ENCODE peak calls at places on chromosome 9, in nine cellular contexts. G, T, W, Y, E, Z, I, S and K are unnamed samples.

GRCh38 chr9:120692901-120693573 is 21.2 kb downstream of the MEGF9 start:
- DNase-seq in T (no peak), Y (peak), W (peak), Z (no peak), G (no peak), S (no peak), I (no peak), E (no peak), K (peak)

GRCh38 chr9:70291446-70291845 is 32.7 kb downstream of the SMC5 start:
- DNase-seq in Z (no peak), S (no peak), T (no peak), Y (peak), E (no peak), W (no peak), G (no peak), I (no peak), K (no peak)

GRCh38 chr9:129773262-129774048 is 20.6 kb upstream of the PTGES start:
- DNase-seq in G (peak), S (peak), I (no peak), W (no peak), T (no peak), E (peak), Z (no peak), Y (peak), K (peak)

GRCh38 chr9:134897584-134898170 is 17.1 kb downstream of the FCN2 start:
- DNase-seq in Z (no peak), S (no peak), T (no peak), Y (no peak), W (no peak), E (no peak), G (no peak), I (no peak), K (no peak)

GRCh38 chr9:16671591-16672137 is 198.8 kb downstream of the BNC2 start:
- DNase-seq in S (no peak), T (no peak), I (no peak), Z (no peak), W (no peak), G (peak), Y (peak), E (no peak), K (peak)

GRCh38 chr9:78031826-78032598 is 401 bp upstream of the GNAQ start:
- DNase-seq in Z (peak), E (peak), I (peak), Y (peak), G (peak), S (peak), T (peak), W (peak), K (peak)

GRCh38 chr9:73889023-73889422 is 608.1 kb upstream of the RORB start:
- DNase-seq in Z (no peak), Y (no peak), E (no peak), T (no peak), I (no peak), S (no peak), G (no peak), W (no peak), K (no peak)

GRCh38 chr9:127935765-127936221 is 1.9 kb downstream of the DPM2 start:
- DNase-seq in Z (no peak), T (no peak), S (no peak), W (no peak), E (no peak), G (peak), Y (no peak), I (no peak), K (no peak)

GRCh38 chr9:138045541-138046490 is 168.2 kb downstream of the CACNA1B start:
- DNase-seq in I (no peak), Z (no peak), E (peak), W (no peak), G (no peak), Y (no peak), S (no peak), T (no peak), K (no peak)

GRCh38 chr9:129835860-129836223 is 584 bp downstream of the USP20 start:
- DNase-seq in Z (no peak), E (no peak), G (peak), T (peak), I (no peak), S (no peak), Y (peak), W (no peak), K (no peak)

GRCh38 chr9:14309403-14309802 is 4.5 kb downstream of the NFIB start:
- DNase-seq in T (no peak), I (no peak), W (no peak), E (no peak), G (peak), Y (peak), Z (no peak), S (no peak), K (no peak)

GRCh38 chr9:3224931-3225330 is 300.9 kb downstream of the RFX3 start:
- DNase-seq in W (no peak), T (no peak), S (no peak), I (no peak), Y (no peak), Z (no peak), E (no peak), G (no peak), K (no peak)

GRCh38 chr9:78666818-78667429 is 370.0 kb downstream of the PSAT1 start:
- DNase-seq in E (no peak), I (no peak), Y (peak), Z (no peak), S (no peak), T (no peak), W (no peak), G (no peak), K (no peak)

GRCh38 chr9:81620009-81620405 is 69.3 kb downstream of the TLE1 start:
- DNase-seq in S (no peak), W (no peak), E (no peak), Y (no peak), T (no peak), Z (no peak), G (no peak), I (no peak), K (no peak)

GRCh38 chr9:96087669-96088299 is 212.3 kb downstream of the ERCC6L2 start:
- DNase-seq in T (peak), W (no peak), Z (no peak), S (no peak), Y (no peak), E (no peak), G (no peak), I (no peak), K (no peak)

GRCh38 chr9:120136685-120137084 is 443.3 kb downstream of the CDK5RAP2 start:
- DNase-seq in S (no peak), Y (peak), G (no peak), W (no peak), T (no peak), I (no peak), E (no peak), Z (no peak), K (no peak)

GRCh38 chr9:32742296-32742695 is 41.0 kb upstream of the TMEM215 start:
- DNase-seq in I (no peak), Y (peak), Z (no peak), G (no peak), S (no peak), T (no peak), W (no peak), E (no peak), K (no peak)

GRCh38 chr9:70594546-70594945 is 180.1 kb upstream of the KLF9 start:
- DNase-seq in Z (no peak), I (no peak), Y (peak), T (no peak), E (no peak), G (no peak), W (no peak), S (no peak), K (no peak)

GRCh38 chr9:136092353-136092650 is 2.8 kb downstream of the NACC2 start:
- DNase-seq in T (peak), W (no peak), S (no peak), I (no peak), Z (no peak), E (no peak), Y (no peak), G (no peak), K (no peak)

GRCh38 chr9:34515959-34516358 is 6.8 kb downstream of the ENHO start:
- DNase-seq in Y (no peak), Z (no peak), E (peak), S (no peak), T (no peak), I (no peak), G (no peak), W (no peak), K (no peak)

GRCh38 chr9:33429256-33430080 is 17.9 kb downstream of the AQP3 start:
- DNase-seq in W (no peak), S (no peak), Z (no peak), G (no peak), T (no peak), I (no peak), E (no peak), Y (no peak), K (no peak)

GRCh38 chr9:26266111-26266791 is 588.0 kb upstream of the TUSC1 start:
- DNase-seq in S (no peak), G (peak), T (peak), Y (no peak), Z (no peak), E (no peak), I (no peak), W (no peak), K (no peak)

GRCh38 chr9:20376042-20376441 is 246.3 kb downstream of the MLLT3 start:
- DNase-seq in I (no peak), T (no peak), Y (no peak), G (no peak), Z (no peak), S (no peak), W (no peak), E (no peak), K (no peak)

GRCh38 chr9:96376926-96377874 is 6.3 kb downstream of the SLC35D2 start:
- DNase-seq in Z (no peak), G (peak), W (peak), T (no peak), S (no peak), I (no peak), E (peak), Y (peak), K (peak)

GRCh38 chr9:114279693-114280092 is 43.2 kb upstream of the ORM1 start:
- DNase-seq in Y (no peak), E (peak), S (no peak), W (no peak), Z (no peak), T (no peak), I (no peak), G (no peak), K (no peak)

GRCh38 chr9:71783120-71783523 is 14.8 kb upstream of the CEMIP2 start:
- DNase-seq in Z (peak), E (no peak), W (no peak), Y (no peak), S (peak), I (peak), T (no peak), G (peak), K (no peak)

GRCh38 chr9:36036780-36037579 is at the start of gene RECK:
- DNase-seq in G (peak), T (peak), Z (peak), Y (peak), I (peak), S (peak), W (no peak), E (peak), K (no peak)

GRCh38 chr9:122040573-122041242 is 52.4 kb downstream of the TTLL11 start:
- DNase-seq in I (no peak), G (no peak), S (no peak), E (no peak), Y (no peak), T (no peak), W (no peak), Z (no peak), K (no peak)

GRCh38 chr9:89750117-89750551 is 145.3 kb downstream of the GADD45G start:
- DNase-seq in W (no peak), E (no peak), Y (no peak), T (peak), S (no peak), G (no peak), Z (no peak), I (peak), K (no peak)

GRCh38 chr9:126108240-126108639 is 218.4 kb upstream of the MVB12B start:
- DNase-seq in I (no peak), G (peak), T (peak), W (no peak), Z (no peak), E (no peak), Y (peak), S (no peak), K (no peak)

GRCh38 chr9:128632066-128632465 is 24.6 kb downstream of the DYNC2I2 start:
- DNase-seq in E (no peak), Y (no peak), G (no peak), W (no peak), Z (no peak), S (no peak), T (no peak), I (no peak), K (no peak)

GRCh38 chr9:16514131-16514530 is 356.3 kb downstream of the BNC2 start:
- DNase-seq in I (no peak), T (peak), E (no peak), Y (no peak), S (no peak), Z (no peak), G (no peak), W (no peak), K (no peak)

GRCh38 chr9:15231788-15232635 is 75.0 kb downstream of the TTC39B start:
- DNase-seq in G (no peak), Y (peak), I (no peak), E (no peak), Z (peak), W (no peak), T (peak), S (no peak), K (no peak)

GRCh38 chr9:6965566-6965965 is 207.8 kb downstream of the KDM4C start:
- DNase-seq in G (no peak), Z (no peak), I (no peak), W (no peak), S (no peak), E (no peak), Y (no peak), T (no peak), K (no peak)
- TF ChIP-seq CTCF in G (no peak), Z (no peak), I (no peak), W (no peak), S (no peak), E (no peak), Y (no peak), T (no peak), K (no peak)

GRCh38 chr9:90965911-90966290 is 164.3 kb downstream of the SYK start:
- DNase-seq in Z (no peak), I (no peak), T (no peak), S (no peak), E (no peak), Y (no peak), G (no peak), W (no peak), K (no peak)

GRCh38 chr9:90967171-90967570 is 165.6 kb downstream of the SYK start:
- DNase-seq in S (no peak), E (no peak), Y (peak), T (no peak), G (no peak), I (no peak), W (no peak), Z (no peak), K (no peak)

GRCh38 chr9:90966475-90967150 is 165.0 kb downstream of the SYK start:
- DNase-seq in Z (no peak), Y (peak), T (no peak), W (no peak), G (peak), I (no peak), E (no peak), S (no peak), K (no peak)

GRCh38 chr9:90965141-90965910 is 163.7 kb downstream of the SYK start:
- DNase-seq in G (peak), Z (no peak), T (no peak), I (no peak), W (no peak), Y (no peak), E (no peak), S (no peak), K (no peak)

GRCh38 chr9:90964101-90965020 is 162.7 kb downstream of the SYK start:
- DNase-seq in Z (peak), E (no peak), G (peak), S (no peak), W (no peak), Y (no peak), I (peak), T (no peak), K (no peak)
- TF ChIP-seq CTCF in Z (no peak), E (no peak), G (peak), S (no peak), W (no peak), Y (no peak), I (no peak), T (no peak), K (no peak)

GRCh38 chr9:85508616-85509015 is 233.1 kb downstream of the AGTPBP1 start:
- DNase-seq in S (no peak), Z (no peak), W (no peak), G (no peak), E (no peak), T (peak), Y (no peak), I (no peak), K (no peak)
- TF ChIP-seq CTCF in S (no peak), Z (peak), W (no peak), G (peak), E (no peak), T (peak), Y (no peak), I (no peak), K (no peak)

DNA sequence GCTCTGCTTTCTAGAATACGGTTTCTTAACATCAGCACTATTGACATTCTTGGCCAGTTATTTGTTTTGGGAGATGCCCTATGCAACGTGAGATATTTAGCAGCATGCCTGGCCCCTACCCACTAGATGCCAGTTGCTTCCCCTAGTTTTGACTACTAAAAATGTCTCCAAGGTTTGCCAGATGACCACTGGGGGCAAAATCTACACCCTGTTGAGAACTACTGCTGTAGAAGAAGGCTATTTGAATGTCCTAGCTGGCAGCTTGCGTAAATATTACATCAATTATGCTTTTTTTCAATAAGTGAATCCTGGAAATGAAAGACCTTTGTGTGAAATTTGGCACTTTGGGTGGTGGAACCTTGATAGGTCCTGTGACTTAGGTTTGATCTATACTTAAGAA is 5.0 kb downstream of the NCBP1 start:
- DNase-seq in Z (no peak), Y (no peak), W (no peak), E (no peak), S (no peak), I (no peak), T (peak), G (no peak), K (no peak)
- TF ChIP-seq CTCF in Z (no peak), Y (peak), W (peak), E (no peak), S (no peak), I (no peak), T (peak), G (peak), K (peak)